ENCODE peak calls at places on chromosomes 5 and 9, in nine cellular contexts. One of them, this sample, is unnamed.
A peak's percentile ranks its signal among the peaks of the same experiment; 100 is the strongest.

GRCh38 chr5:12360218-12360617 is 456.0 kb upstream of the CTNND2 start:
- DNase-seq in left ventricle myocardium inferior: no peak
- DNase-seq in astrocyte of the spinal cord: no peak
- DNase-seq in HFFc6: no peak
- DNase-seq in HFF-Myc: no peak
- DNase-seq in fibroblast of mammary gland: no peak
- DNase-seq in AG09319: no peak
- DNase-seq in fibroblast of pulmonary artery: no peak
- DNase-seq in mesothelial cell of epicardium: no peak
- DNase-seq in this sample: no peak

GRCh38 chr5:74642543-74642863 is 2.0 kb upstream of the ENC1 start:
- DNase-seq in mesothelial cell of epicardium: no peak
- DNase-seq in HFF-Myc: no peak
- DNase-seq in AG09319: no peak
- DNase-seq in left ventricle myocardium inferior: no peak
- DNase-seq in HFFc6: no peak
- DNase-seq in fibroblast of pulmonary artery: no peak
- DNase-seq in fibroblast of mammary gland: no peak
- DNase-seq in astrocyte of the spinal cord: no peak
- DNase-seq in this sample: no peak

GRCh38 chr5:60488466-60489130 is 211.4 kb downstream of the DEPDC1B start:
- DNase-seq in HFFc6: no peak
- DNase-seq in fibroblast of pulmonary artery: no peak
- DNase-seq in fibroblast of mammary gland: no peak
- DNase-seq in mesothelial cell of epicardium: no peak
- DNase-seq in HFF-Myc: no peak
- DNase-seq in left ventricle myocardium inferior: no peak
- DNase-seq in AG09319: no peak
- DNase-seq in astrocyte of the spinal cord: peak; percentile 25
- DNase-seq in this sample: no peak

GRCh38 chr5:150523472-150524350 is 15.8 kb downstream of the NDST1 start:
- DNase-seq in AG09319: peak; percentile 52
- DNase-seq in astrocyte of the spinal cord: peak; percentile 79
- DNase-seq in left ventricle myocardium inferior: no peak
- DNase-seq in fibroblast of pulmonary artery: peak; percentile 87
- DNase-seq in HFF-Myc: peak; percentile 61
- DNase-seq in mesothelial cell of epicardium: no peak
- DNase-seq in fibroblast of mammary gland: peak; percentile 84
- DNase-seq in HFFc6: peak; percentile 54
- DNase-seq in this sample: no peak

GRCh38 chr5:35036536-35036935 is 11.2 kb downstream of the AGXT2 start:
- DNase-seq in fibroblast of pulmonary artery: no peak
- DNase-seq in left ventricle myocardium inferior: no peak
- DNase-seq in fibroblast of mammary gland: no peak
- DNase-seq in astrocyte of the spinal cord: no peak
- DNase-seq in mesothelial cell of epicardium: no peak
- DNase-seq in HFF-Myc: no peak
- DNase-seq in AG09319: no peak
- DNase-seq in HFFc6: no peak
- DNase-seq in this sample: no peak

GRCh38 chr5:142740474-142740873 is 29.7 kb upstream of the ARHGAP26 start:
- DNase-seq in HFF-Myc: no peak
- DNase-seq in HFFc6: no peak
- DNase-seq in astrocyte of the spinal cord: no peak
- DNase-seq in AG09319: no peak
- DNase-seq in left ventricle myocardium inferior: no peak
- DNase-seq in mesothelial cell of epicardium: no peak
- DNase-seq in fibroblast of mammary gland: no peak
- DNase-seq in fibroblast of pulmonary artery: no peak
- DNase-seq in this sample: no peak

GRCh38 chr5:42641321-42642005 is 115.2 kb upstream of the CCDC152 start:
- DNase-seq in HFF-Myc: no peak
- DNase-seq in left ventricle myocardium inferior: no peak
- DNase-seq in fibroblast of mammary gland: peak; percentile 13
- DNase-seq in HFFc6: no peak
- DNase-seq in astrocyte of the spinal cord: no peak
- DNase-seq in fibroblast of pulmonary artery: no peak
- DNase-seq in AG09319: no peak
- DNase-seq in mesothelial cell of epicardium: no peak
- DNase-seq in this sample: no peak

GRCh38 chr5:150295172-150295611 is 5.6 kb upstream of the CAMK2A start:
- DNase-seq in fibroblast of mammary gland: peak; percentile 68
- DNase-seq in astrocyte of the spinal cord: peak; percentile 50
- DNase-seq in HFFc6: peak; percentile 55
- DNase-seq in HFF-Myc: no peak
- DNase-seq in AG09319: no peak
- DNase-seq in mesothelial cell of epicardium: no peak
- DNase-seq in left ventricle myocardium inferior: no peak
- DNase-seq in fibroblast of pulmonary artery: peak; percentile 56
- DNase-seq in this sample: no peak

DNA sequence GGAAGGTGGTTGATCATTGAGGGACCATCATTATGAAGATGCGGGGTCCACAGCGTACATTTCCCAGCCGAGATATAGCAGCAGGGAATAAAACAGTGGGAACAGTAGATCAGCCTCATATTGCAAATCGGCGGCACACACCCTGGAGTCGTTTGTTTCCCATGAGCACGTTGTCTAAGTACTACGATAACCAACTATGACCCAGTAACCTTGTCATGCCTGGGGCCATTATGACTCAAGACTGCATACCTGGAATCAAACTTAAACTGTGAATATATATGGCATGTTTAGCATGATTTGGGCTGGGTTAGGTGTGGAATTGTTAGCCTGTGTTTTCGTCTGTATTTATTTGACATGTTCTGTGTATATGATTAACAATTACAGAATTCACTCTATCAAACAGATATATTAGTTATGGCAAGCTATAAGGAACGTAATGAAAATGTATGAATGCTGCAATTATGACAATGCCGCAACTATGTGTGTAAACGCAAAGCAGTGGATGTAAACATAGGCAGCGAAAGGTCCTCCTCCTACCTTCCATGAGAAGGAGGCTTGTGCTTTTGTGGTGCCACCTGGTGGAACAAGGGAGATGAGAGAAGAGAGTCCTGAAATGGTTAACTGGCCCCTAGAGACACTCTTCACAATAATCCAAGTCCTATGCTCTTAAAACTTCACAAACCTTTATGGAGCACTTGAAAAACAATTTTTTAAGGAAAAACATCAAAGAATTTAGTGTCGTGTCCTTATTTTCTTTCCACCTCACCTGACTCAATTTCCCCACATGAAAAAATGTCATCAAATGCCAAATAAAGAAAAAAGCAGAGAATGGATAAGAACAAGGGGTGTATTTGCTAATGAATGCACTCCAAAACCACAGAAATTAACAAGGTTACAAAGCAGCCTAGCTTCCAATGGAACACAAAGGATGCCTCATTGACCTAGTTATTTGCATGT is 47.1 kb downstream of the SEMA5A start:
- DNase-seq in HFFc6: peak; percentile 17
- DNase-seq in fibroblast of mammary gland: peak; percentile 42
- DNase-seq in AG09319: no peak
- DNase-seq in mesothelial cell of epicardium: no peak
- DNase-seq in left ventricle myocardium inferior: no peak
- DNase-seq in astrocyte of the spinal cord: peak; percentile 39
- DNase-seq in fibroblast of pulmonary artery: peak; percentile 33
- DNase-seq in HFF-Myc: no peak
- DNase-seq in this sample: no peak
- TF ChIP-seq CTCF in HFFc6: peak; percentile 79
- TF ChIP-seq CTCF in fibroblast of mammary gland: peak; percentile 53
- TF ChIP-seq CTCF in AG09319: peak; percentile 21
- TF ChIP-seq CTCF in mesothelial cell of epicardium: no peak
- TF ChIP-seq CTCF in left ventricle myocardium inferior: peak; percentile 40
- TF ChIP-seq CTCF in astrocyte of the spinal cord: peak; percentile 64
- TF ChIP-seq CTCF in fibroblast of pulmonary artery: peak; percentile 51
- TF ChIP-seq CTCF in HFF-Myc: peak; percentile 63
- TF ChIP-seq CTCF in this sample: peak; percentile 56

DNA sequence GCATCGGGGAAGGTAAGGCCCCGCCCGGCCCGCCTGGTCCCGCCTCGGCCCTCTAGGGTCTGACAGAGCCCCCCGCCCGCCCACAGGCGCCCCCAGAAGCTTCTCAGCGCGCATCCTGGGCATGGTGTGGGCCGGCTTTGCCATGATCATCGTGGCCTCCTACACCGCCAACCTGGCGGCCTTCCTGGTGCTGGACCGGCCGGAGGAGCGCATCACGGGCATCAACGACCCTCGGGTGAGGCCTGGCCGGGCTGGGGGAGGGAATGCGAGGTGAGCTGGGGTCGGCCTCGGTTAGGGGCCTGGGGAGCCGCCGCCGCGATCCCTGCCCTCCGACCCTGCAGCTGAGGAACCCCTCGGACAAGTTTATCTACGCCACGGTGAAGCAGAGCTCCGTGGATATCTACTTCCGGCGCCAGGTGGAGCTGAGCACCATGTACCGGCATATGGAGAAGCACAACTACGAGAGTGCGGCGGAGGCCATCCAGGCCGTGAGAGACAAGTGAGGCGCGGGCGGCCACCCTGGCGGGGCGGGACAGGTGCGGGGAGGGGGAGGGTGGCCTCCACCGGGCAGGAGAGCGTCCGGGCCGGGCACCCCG is 7.2 kb downstream of the LRRC26 start:
- DNase-seq in AG09319: no peak
- DNase-seq in fibroblast of pulmonary artery: no peak
- DNase-seq in astrocyte of the spinal cord: no peak
- DNase-seq in mesothelial cell of epicardium: no peak
- DNase-seq in fibroblast of mammary gland: no peak
- DNase-seq in HFF-Myc: no peak
- DNase-seq in HFFc6: no peak
- DNase-seq in left ventricle myocardium inferior: no peak
- DNase-seq in this sample: no peak
- TF ChIP-seq CTCF in AG09319: no peak
- TF ChIP-seq CTCF in fibroblast of pulmonary artery: no peak
- TF ChIP-seq CTCF in astrocyte of the spinal cord: no peak
- TF ChIP-seq CTCF in mesothelial cell of epicardium: no peak
- TF ChIP-seq CTCF in fibroblast of mammary gland: no peak
- TF ChIP-seq CTCF in HFF-Myc: no peak
- TF ChIP-seq CTCF in HFFc6: no peak
- TF ChIP-seq CTCF in left ventricle myocardium inferior: peak; percentile 38
- TF ChIP-seq CTCF in this sample: no peak

GRCh38 chr9:79570449-79571308 is 1.1 kb upstream of the TLE4 start:
- DNase-seq in astrocyte of the spinal cord: peak; percentile 79
- DNase-seq in HFFc6: peak; percentile 59
- DNase-seq in HFF-Myc: no peak
- DNase-seq in AG09319: no peak
- DNase-seq in fibroblast of pulmonary artery: peak; percentile 48
- DNase-seq in mesothelial cell of epicardium: peak; percentile 46
- DNase-seq in fibroblast of mammary gland: peak; percentile 47
- DNase-seq in left ventricle myocardium inferior: peak; percentile 38
- DNase-seq in this sample: peak; percentile 33

GRCh38 chr9:79565245-79565644 is 6.5 kb upstream of the TLE4 start:
- DNase-seq in astrocyte of the spinal cord: no peak
- DNase-seq in HFF-Myc: no peak
- DNase-seq in fibroblast of mammary gland: no peak
- DNase-seq in fibroblast of pulmonary artery: no peak
- DNase-seq in left ventricle myocardium inferior: no peak
- DNase-seq in mesothelial cell of epicardium: no peak
- DNase-seq in AG09319: no peak
- DNase-seq in HFFc6: no peak
- DNase-seq in this sample: no peak

GRCh38 chr9:79568337-79569084 is 3.3 kb upstream of the TLE4 start:
- DNase-seq in fibroblast of mammary gland: no peak
- DNase-seq in left ventricle myocardium inferior: no peak
- DNase-seq in mesothelial cell of epicardium: no peak
- DNase-seq in astrocyte of the spinal cord: no peak
- DNase-seq in fibroblast of pulmonary artery: no peak
- DNase-seq in HFFc6: no peak
- DNase-seq in AG09319: no peak
- DNase-seq in HFF-Myc: no peak
- DNase-seq in this sample: no peak

GRCh38 chr9:79569814-79570448 is 1.8 kb upstream of the TLE4 start:
- DNase-seq in fibroblast of mammary gland: no peak
- DNase-seq in HFF-Myc: no peak
- DNase-seq in left ventricle myocardium inferior: no peak
- DNase-seq in mesothelial cell of epicardium: no peak
- DNase-seq in HFFc6: no peak
- DNase-seq in astrocyte of the spinal cord: no peak
- DNase-seq in fibroblast of pulmonary artery: no peak
- DNase-seq in AG09319: no peak
- DNase-seq in this sample: no peak

GRCh38 chr9:79567671-79568098 is 4.1 kb upstream of the TLE4 start:
- DNase-seq in mesothelial cell of epicardium: no peak
- DNase-seq in AG09319: no peak
- DNase-seq in astrocyte of the spinal cord: no peak
- DNase-seq in left ventricle myocardium inferior: no peak
- DNase-seq in fibroblast of pulmonary artery: no peak
- DNase-seq in fibroblast of mammary gland: no peak
- DNase-seq in HFF-Myc: no peak
- DNase-seq in HFFc6: peak; percentile 36
- DNase-seq in this sample: no peak
- TF ChIP-seq CTCF in mesothelial cell of epicardium: no peak
- TF ChIP-seq CTCF in AG09319: no peak
- TF ChIP-seq CTCF in astrocyte of the spinal cord: no peak
- TF ChIP-seq CTCF in left ventricle myocardium inferior: no peak
- TF ChIP-seq CTCF in fibroblast of pulmonary artery: no peak
- TF ChIP-seq CTCF in fibroblast of mammary gland: peak; percentile 7
- TF ChIP-seq CTCF in HFF-Myc: peak; percentile 15
- TF ChIP-seq CTCF in HFFc6: peak; percentile 38
- TF ChIP-seq CTCF in this sample: no peak

GRCh38 chr9:121743441-121744001 is 92.1 kb downstream of the DAB2IP start:
- DNase-seq in astrocyte of the spinal cord: peak; percentile 89
- DNase-seq in HFF-Myc: peak; percentile 73
- DNase-seq in left ventricle myocardium inferior: peak; percentile 87
- DNase-seq in mesothelial cell of epicardium: no peak
- DNase-seq in fibroblast of mammary gland: peak; percentile 81
- DNase-seq in AG09319: peak; percentile 69
- DNase-seq in HFFc6: peak; percentile 92
- DNase-seq in fibroblast of pulmonary artery: peak; percentile 84
- DNase-seq in this sample: peak; percentile 70
- TF ChIP-seq CTCF in astrocyte of the spinal cord: no peak
- TF ChIP-seq CTCF in HFF-Myc: no peak
- TF ChIP-seq CTCF in left ventricle myocardium inferior: peak; percentile 51
- TF ChIP-seq CTCF in mesothelial cell of epicardium: no peak
- TF ChIP-seq CTCF in fibroblast of mammary gland: no peak
- TF ChIP-seq CTCF in AG09319: no peak
- TF ChIP-seq CTCF in HFFc6: peak; percentile 28
- TF ChIP-seq CTCF in fibroblast of pulmonary artery: no peak
- TF ChIP-seq CTCF in this sample: peak; percentile 14

DNA sequence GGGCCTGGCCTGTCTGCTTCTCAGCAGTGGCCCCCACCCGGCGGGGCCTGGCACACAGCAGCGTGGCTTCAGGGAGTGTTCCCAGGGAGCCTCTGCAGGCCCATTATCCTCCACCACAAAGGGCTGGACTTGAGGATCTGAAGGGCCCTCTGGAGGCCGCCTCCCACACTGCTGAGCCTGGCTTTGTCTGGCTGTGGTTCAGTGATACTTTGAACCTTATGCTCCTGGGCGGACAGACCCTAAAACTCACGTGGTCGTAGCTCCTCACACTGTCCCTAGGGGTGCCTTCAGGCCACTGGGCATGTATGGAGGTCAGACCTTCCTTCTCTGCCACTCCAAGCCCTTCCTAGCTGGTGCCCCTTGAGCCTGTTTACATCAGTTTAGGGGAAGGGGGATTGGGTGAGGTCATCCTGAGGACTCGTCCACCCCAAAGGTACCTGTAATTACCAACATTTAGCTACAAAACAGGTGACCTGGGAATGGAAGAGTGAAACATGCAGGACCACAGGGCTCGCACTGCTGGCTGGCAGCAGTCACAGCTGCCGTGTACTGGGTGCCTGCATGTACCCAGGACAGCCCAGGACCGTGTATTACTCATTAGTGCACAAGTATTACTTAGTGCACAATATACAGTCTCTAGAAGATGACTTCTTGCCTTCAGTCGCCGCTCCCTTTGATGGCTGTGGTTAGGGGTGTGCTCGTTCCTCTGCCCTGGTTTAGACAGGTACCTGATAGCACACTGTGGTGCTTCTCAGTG is 8.5 kb downstream of the GRHPR start:
- DNase-seq in mesothelial cell of epicardium: no peak
- DNase-seq in fibroblast of pulmonary artery: no peak
- DNase-seq in fibroblast of mammary gland: no peak
- DNase-seq in astrocyte of the spinal cord: peak; percentile 35
- DNase-seq in left ventricle myocardium inferior: no peak
- DNase-seq in HFFc6: no peak
- DNase-seq in HFF-Myc: no peak
- DNase-seq in AG09319: no peak
- DNase-seq in this sample: no peak
- TF ChIP-seq CTCF in mesothelial cell of epicardium: no peak
- TF ChIP-seq CTCF in fibroblast of pulmonary artery: no peak
- TF ChIP-seq CTCF in fibroblast of mammary gland: no peak
- TF ChIP-seq CTCF in astrocyte of the spinal cord: peak; percentile 37
- TF ChIP-seq CTCF in left ventricle myocardium inferior: no peak
- TF ChIP-seq CTCF in HFFc6: peak; percentile 29
- TF ChIP-seq CTCF in HFF-Myc: no peak
- TF ChIP-seq CTCF in AG09319: no peak
- TF ChIP-seq CTCF in this sample: no peak